ENCODE peak calls at places on chromosomes 1 and 21, in nine cellular contexts. One of them, this sample, is unnamed.

GRCh38 chr1:87586501-87586900 is 257.8 kb downstream of the LMO4 start:
- DNase-seq in activated T-cell treated with anti-CD3 and anti-CD28 coated beads, Interleukin-2, amount 50 U/mL, for 72 hours: no peak
- DNase-seq in A549: no peak
- DNase-seq in SK-N-MC: no peak
- DNase-seq in endothelial cell: no peak
- DNase-seq in anterior cingulate cortex: no peak
- DNase-seq in brain microvascular endothelial cell: no peak
- DNase-seq in H9: no peak
- DNase-seq in AG20443: no peak
- DNase-seq in this sample: no peak

GRCh38 chr1:31368611-31369107 is 4.2 kb downstream of the FABP3 start:
- DNase-seq in activated T-cell treated with anti-CD3 and anti-CD28 coated beads, Interleukin-2, amount 50 U/mL, for 72 hours: no peak
- DNase-seq in SK-N-MC: no peak
- DNase-seq in H9: no peak
- DNase-seq in anterior cingulate cortex: no peak
- DNase-seq in A549: no peak
- DNase-seq in brain microvascular endothelial cell: no peak
- DNase-seq in endothelial cell: no peak
- DNase-seq in AG20443: no peak
- DNase-seq in this sample: no peak

GRCh38 chr1:58768971-58769808 is 14.7 kb downstream of the JUN start:
- DNase-seq in H9: peak
- DNase-seq in AG20443: peak
- DNase-seq in brain microvascular endothelial cell: peak
- DNase-seq in anterior cingulate cortex: no peak
- DNase-seq in SK-N-MC: no peak
- DNase-seq in A549: peak
- DNase-seq in endothelial cell: peak
- DNase-seq in activated T-cell treated with anti-CD3 and anti-CD28 coated beads, Interleukin-2, amount 50 U/mL, for 72 hours: peak
- DNase-seq in this sample: no peak

GRCh38 chr21:35072960-35073359 is 23.9 kb upstream of the RUNX1 start:
- DNase-seq in endothelial cell: no peak
- DNase-seq in brain microvascular endothelial cell: no peak
- DNase-seq in A549: no peak
- DNase-seq in H9: no peak
- DNase-seq in SK-N-MC: no peak
- DNase-seq in activated T-cell treated with anti-CD3 and anti-CD28 coated beads, Interleukin-2, amount 50 U/mL, for 72 hours: no peak
- DNase-seq in anterior cingulate cortex: no peak
- DNase-seq in AG20443: peak
- DNase-seq in this sample: no peak

GRCh38 chr1:24963099-24963872 is 33.2 kb upstream of the RUNX3 start:
- DNase-seq in H9: no peak
- DNase-seq in activated T-cell treated with anti-CD3 and anti-CD28 coated beads, Interleukin-2, amount 50 U/mL, for 72 hours: no peak
- DNase-seq in anterior cingulate cortex: no peak
- DNase-seq in A549: no peak
- DNase-seq in SK-N-MC: no peak
- DNase-seq in AG20443: no peak
- DNase-seq in brain microvascular endothelial cell: no peak
- DNase-seq in endothelial cell: no peak
- DNase-seq in this sample: no peak

GRCh38 chr1:202249846-202250245 is 56.2 kb downstream of the LGR6 start:
- DNase-seq in H9: peak
- DNase-seq in anterior cingulate cortex: no peak
- DNase-seq in A549: no peak
- DNase-seq in activated T-cell treated with anti-CD3 and anti-CD28 coated beads, Interleukin-2, amount 50 U/mL, for 72 hours: no peak
- DNase-seq in AG20443: peak
- DNase-seq in brain microvascular endothelial cell: no peak
- DNase-seq in SK-N-MC: no peak
- DNase-seq in endothelial cell: no peak
- DNase-seq in this sample: no peak

GRCh38 chr1:62238507-62238906 is 43.9 kb downstream of the L1TD1 start:
- DNase-seq in A549: no peak
- DNase-seq in endothelial cell: no peak
- DNase-seq in AG20443: no peak
- DNase-seq in activated T-cell treated with anti-CD3 and anti-CD28 coated beads, Interleukin-2, amount 50 U/mL, for 72 hours: no peak
- DNase-seq in brain microvascular endothelial cell: no peak
- DNase-seq in H9: no peak
- DNase-seq in SK-N-MC: no peak
- DNase-seq in anterior cingulate cortex: no peak
- DNase-seq in this sample: no peak

GRCh38 chr1:7387053-7387861 is 383.8 kb upstream of the VAMP3 start:
- DNase-seq in endothelial cell: no peak
- DNase-seq in A549: no peak
- DNase-seq in anterior cingulate cortex: no peak
- DNase-seq in H9: peak
- DNase-seq in activated T-cell treated with anti-CD3 and anti-CD28 coated beads, Interleukin-2, amount 50 U/mL, for 72 hours: no peak
- DNase-seq in brain microvascular endothelial cell: no peak
- DNase-seq in AG20443: no peak
- DNase-seq in SK-N-MC: no peak
- DNase-seq in this sample: no peak

GRCh38 chr1:209723761-209724693 is 19.4 kb downstream of the HSD11B1 start:
- DNase-seq in A549: no peak
- DNase-seq in endothelial cell: no peak
- DNase-seq in activated T-cell treated with anti-CD3 and anti-CD28 coated beads, Interleukin-2, amount 50 U/mL, for 72 hours: peak
- DNase-seq in brain microvascular endothelial cell: no peak
- DNase-seq in anterior cingulate cortex: no peak
- DNase-seq in AG20443: peak
- DNase-seq in H9: no peak
- DNase-seq in SK-N-MC: no peak
- DNase-seq in this sample: no peak

GRCh38 chr1:226111109-226111864 is 48.8 kb downstream of the H3-3A start:
- DNase-seq in AG20443: no peak
- DNase-seq in endothelial cell: no peak
- DNase-seq in brain microvascular endothelial cell: no peak
- DNase-seq in H9: no peak
- DNase-seq in activated T-cell treated with anti-CD3 and anti-CD28 coated beads, Interleukin-2, amount 50 U/mL, for 72 hours: no peak
- DNase-seq in SK-N-MC: no peak
- DNase-seq in anterior cingulate cortex: no peak
- DNase-seq in A549: no peak
- DNase-seq in this sample: no peak

GRCh38 chr1:162177126-162177525 is 107.6 kb downstream of the NOS1AP start:
- DNase-seq in SK-N-MC: no peak
- DNase-seq in activated T-cell treated with anti-CD3 and anti-CD28 coated beads, Interleukin-2, amount 50 U/mL, for 72 hours: no peak
- DNase-seq in AG20443: no peak
- DNase-seq in H9: no peak
- DNase-seq in brain microvascular endothelial cell: no peak
- DNase-seq in endothelial cell: no peak
- DNase-seq in anterior cingulate cortex: no peak
- DNase-seq in A549: no peak
- DNase-seq in this sample: peak

GRCh38 chr1:76826072-76826827 is 41.0 kb upstream of the ST6GALNAC5 start:
- DNase-seq in A549: no peak
- DNase-seq in anterior cingulate cortex: no peak
- DNase-seq in brain microvascular endothelial cell: peak
- DNase-seq in activated T-cell treated with anti-CD3 and anti-CD28 coated beads, Interleukin-2, amount 50 U/mL, for 72 hours: no peak
- DNase-seq in AG20443: peak
- DNase-seq in SK-N-MC: no peak
- DNase-seq in H9: no peak
- DNase-seq in endothelial cell: no peak
- DNase-seq in this sample: no peak

GRCh38 chr1:25917996-25918395 is 11.8 kb upstream of the STMN1 start:
- DNase-seq in SK-N-MC: no peak
- DNase-seq in A549: no peak
- DNase-seq in activated T-cell treated with anti-CD3 and anti-CD28 coated beads, Interleukin-2, amount 50 U/mL, for 72 hours: no peak
- DNase-seq in H9: no peak
- DNase-seq in endothelial cell: peak
- DNase-seq in brain microvascular endothelial cell: peak
- DNase-seq in AG20443: no peak
- DNase-seq in anterior cingulate cortex: no peak
- DNase-seq in this sample: no peak

GRCh38 chr1:178500091-178500770 is 3.5 kb upstream of the CLEC20A start:
- DNase-seq in A549: peak
- DNase-seq in H9: peak
- DNase-seq in AG20443: no peak
- DNase-seq in endothelial cell: peak
- DNase-seq in activated T-cell treated with anti-CD3 and anti-CD28 coated beads, Interleukin-2, amount 50 U/mL, for 72 hours: no peak
- DNase-seq in SK-N-MC: no peak
- DNase-seq in brain microvascular endothelial cell: no peak
- DNase-seq in anterior cingulate cortex: no peak
- DNase-seq in this sample: no peak

GRCh38 chr21:32015740-32016139 is 142.9 kb downstream of the HUNK start:
- DNase-seq in SK-N-MC: no peak
- DNase-seq in brain microvascular endothelial cell: no peak
- DNase-seq in AG20443: no peak
- DNase-seq in H9: no peak
- DNase-seq in activated T-cell treated with anti-CD3 and anti-CD28 coated beads, Interleukin-2, amount 50 U/mL, for 72 hours: no peak
- DNase-seq in anterior cingulate cortex: no peak
- DNase-seq in A549: no peak
- DNase-seq in endothelial cell: no peak
- DNase-seq in this sample: no peak

This sample was measured in CD14-positive monocyte.